ENCODE peak calls at places on chromosomes 1 and 21, in four cellular contexts. One of them, this sample, is unnamed.

GRCh38 chr1:204166237-204166636 is at the start of gene REN:
- DNase-seq in GM23248: no peak
- DNase-seq in PC-3: no peak
- DNase-seq in HCT116: no peak
- DNase-seq in this sample: no peak

GRCh38 chr1:202270871-202271326 is 70.8 kb downstream of the UBE2T start:
- DNase-seq in GM23248: no peak
- DNase-seq in PC-3: no peak
- DNase-seq in HCT116: no peak
- DNase-seq in this sample: no peak

GRCh38 chr1:189405419-189405818 is 1072.2 kb downstream of the BRINP3 start:
- DNase-seq in GM23248: no peak
- DNase-seq in PC-3: no peak
- DNase-seq in HCT116: no peak
- DNase-seq in this sample: no peak

GRCh38 chr1:167158813-167159275 is 61.8 kb upstream of the POU2F1 start:
- DNase-seq in GM23248: no peak
- DNase-seq in PC-3: peak; percentile 37
- DNase-seq in HCT116: no peak
- DNase-seq in this sample: no peak

GRCh38 chr1:16073490-16074104 is at the start of gene FAM131C:
- DNase-seq in GM23248: peak; percentile 72
- DNase-seq in PC-3: peak; percentile 54
- DNase-seq in HCT116: no peak
- DNase-seq in this sample: no peak

GRCh38 chr1:112673589-112674439 is 645 bp upstream of the MOV10 start:
- DNase-seq in GM23248: peak; percentile 82
- DNase-seq in PC-3: peak; percentile 66
- DNase-seq in HCT116: peak; percentile 24
- DNase-seq in this sample: no peak

GRCh38 chr1:9618912-9619679 is 30.4 kb downstream of the TMEM201 start:
- DNase-seq in GM23248: no peak
- DNase-seq in PC-3: no peak
- DNase-seq in HCT116: no peak
- DNase-seq in this sample: no peak

GRCh38 chr1:227889863-227890405 is 57.8 kb downstream of the WNT9A start:
- DNase-seq in GM23248: no peak
- DNase-seq in PC-3: no peak
- DNase-seq in HCT116: no peak
- DNase-seq in this sample: no peak

GRCh38 chr1:51627672-51628071 is 10.8 kb downstream of the OSBPL9 start:
- DNase-seq in GM23248: peak; percentile 75
- DNase-seq in PC-3: peak; percentile 59
- DNase-seq in HCT116: no peak
- DNase-seq in this sample: no peak

GRCh38 chr1:20078166-20078565 is 8.2 kb downstream of the PLA2G5 start:
- DNase-seq in GM23248: no peak
- DNase-seq in PC-3: no peak
- DNase-seq in HCT116: no peak
- DNase-seq in this sample: no peak

GRCh38 chr21:26842300-26842699 is 2.9 kb downstream of the ADAMTS1 start:
- DNase-seq in GM23248: peak; percentile 83
- DNase-seq in PC-3: peak; percentile 22
- DNase-seq in HCT116: no peak
- DNase-seq in this sample: no peak

DNA sequence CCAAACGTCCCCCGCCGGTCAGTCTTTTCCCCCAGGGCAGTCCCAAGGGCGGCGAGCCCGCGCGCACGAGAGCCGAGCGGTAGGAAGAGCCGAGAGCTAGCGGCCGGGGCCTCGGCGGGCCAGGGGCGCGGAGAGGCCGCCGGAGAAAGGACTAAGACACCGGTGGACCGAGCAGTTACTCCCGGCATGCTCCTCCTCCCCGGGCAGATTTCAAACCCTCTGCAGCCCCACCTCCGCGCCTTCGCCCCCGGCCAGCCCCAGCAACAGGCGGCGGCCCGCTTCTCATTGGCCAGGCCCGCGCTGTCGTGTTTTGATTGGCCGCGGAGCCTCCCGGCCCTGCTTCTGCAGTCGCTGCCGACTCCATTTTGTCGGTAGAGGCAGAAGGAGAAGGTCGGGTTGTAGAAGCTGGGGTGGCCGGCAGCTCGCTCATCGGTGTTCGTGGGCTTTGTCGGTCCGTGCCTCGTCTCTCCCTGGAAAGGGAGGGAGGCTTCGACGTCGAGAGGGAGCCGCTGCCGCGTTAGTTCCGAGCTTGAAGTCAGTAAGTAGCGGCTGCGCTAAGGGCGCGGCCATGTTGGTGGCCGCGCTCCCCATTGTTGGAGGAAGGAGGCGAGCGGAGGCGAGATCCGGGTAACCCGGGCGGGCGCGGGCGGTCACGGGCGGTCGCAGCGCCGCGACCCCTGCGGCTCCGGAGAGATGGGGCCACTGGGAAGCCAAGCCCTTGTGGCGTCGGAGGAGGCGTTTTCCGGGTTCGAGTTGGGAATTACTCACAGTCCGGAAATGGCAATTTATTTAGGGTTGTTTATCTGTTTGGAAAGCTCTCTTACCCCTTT is at the start of gene PNRC2:
- DNase-seq in GM23248: peak; percentile 99
- DNase-seq in PC-3: peak; percentile 95
- DNase-seq in HCT116: peak; percentile 86
- DNase-seq in this sample: peak; percentile 96
- H3K4me2 ChIP-seq in GM23248: peak within 1 kb of the TSS; percentile 93
- H3K4me2 ChIP-seq in PC-3: peak within 1 kb of the TSS; percentile 95
- H3K4me2 ChIP-seq in HCT116: peak within 1 kb of the TSS; percentile 94
- H3K4me2 ChIP-seq in this sample: peak within 1 kb of the TSS; percentile 97

DNA sequence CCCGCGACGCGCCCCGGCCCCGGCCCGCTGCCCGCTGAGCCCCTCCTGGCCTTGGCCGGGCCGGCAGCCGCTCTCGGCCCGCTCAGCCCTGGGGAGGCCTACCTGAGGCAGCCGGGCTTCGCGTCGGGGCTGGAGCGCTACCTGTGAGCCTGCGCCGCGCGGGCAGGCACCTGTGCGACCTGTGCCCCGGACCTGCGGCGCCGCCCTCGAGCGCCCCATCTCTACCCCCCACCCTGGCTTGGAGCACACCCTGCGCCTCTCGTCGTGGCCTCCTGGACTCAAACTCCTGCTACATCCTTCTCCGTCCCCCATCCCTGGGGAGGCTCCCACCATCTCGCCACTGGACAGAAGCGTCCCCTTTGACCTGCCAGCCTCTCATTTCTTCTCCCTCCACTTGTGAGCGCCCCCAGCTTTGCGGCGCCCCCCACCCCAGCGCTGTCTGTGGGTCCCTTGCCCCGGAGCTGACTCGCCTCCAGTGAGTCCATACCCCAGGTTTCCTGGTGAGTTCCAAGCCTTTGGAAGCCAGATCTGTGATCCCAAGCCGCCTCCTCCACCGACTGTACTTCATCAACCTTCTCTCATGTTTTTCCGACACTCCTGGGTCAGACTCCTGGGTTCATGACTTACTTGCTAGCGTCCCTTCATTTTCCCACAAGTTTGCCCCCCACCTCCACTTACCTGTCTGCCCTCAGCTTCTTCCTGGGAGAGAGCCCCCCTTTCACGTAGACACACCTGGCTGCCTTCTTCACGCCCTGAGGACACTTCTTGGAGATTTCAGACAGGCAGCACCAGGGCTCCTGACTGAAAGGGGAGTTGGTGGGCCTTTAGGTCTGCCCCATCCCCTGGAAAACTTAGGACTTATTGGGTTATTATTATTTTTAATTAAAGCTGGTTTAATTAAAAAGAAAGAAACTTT is 1.3 kb downstream of the FOXE3 start:
- DNase-seq in GM23248: no peak
- DNase-seq in PC-3: no peak
- DNase-seq in HCT116: no peak
- DNase-seq in this sample: no peak
- TF ChIP-seq EZH2 in GM23248: no peak
- TF ChIP-seq EZH2 in PC-3: no peak
- TF ChIP-seq EZH2 in HCT116: no peak
- TF ChIP-seq EZH2 in this sample: no peak

DNA sequence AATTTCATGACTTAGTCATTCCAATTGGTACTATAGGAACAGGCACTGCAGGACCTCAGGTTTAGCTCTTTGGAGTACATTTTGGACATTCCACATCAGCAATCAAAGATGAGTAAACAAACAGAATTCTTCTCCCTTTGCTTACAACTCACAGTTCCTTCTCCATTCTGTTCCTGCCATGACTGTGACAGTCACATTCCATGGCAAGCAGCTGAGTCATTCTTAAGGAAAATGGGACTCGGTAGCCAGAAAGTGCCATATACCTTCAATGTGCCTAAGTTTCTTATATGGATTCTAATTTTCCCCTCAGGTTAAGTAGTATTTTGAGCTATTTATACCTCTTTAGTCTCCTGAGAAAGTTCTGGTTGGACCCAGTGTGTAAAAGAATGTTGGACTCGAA is 25.6 kb downstream of the CRCT1 start:
- DNase-seq in GM23248: no peak
- DNase-seq in PC-3: no peak
- DNase-seq in HCT116: no peak
- DNase-seq in this sample: no peak
- H3K9me2 ChIP-seq in GM23248: no peaks in the 10 kb centered on the region
- H3K9me2 ChIP-seq in PC-3: no peaks in the 10 kb centered on the region
- H3K9me2 ChIP-seq in HCT116: no peaks in the 10 kb centered on the region
- H3K9me2 ChIP-seq in this sample: no peaks in the 10 kb centered on the region

GRCh38 chr1:6110326-6110725 is 64.6 kb downstream of the KCNAB2 start:
- DNase-seq in GM23248: no peak
- DNase-seq in PC-3: no peak
- DNase-seq in HCT116: no peak
- DNase-seq in this sample: no peak
- H3K4me2 ChIP-seq in GM23248: no peak overlapping the region
- H3K4me2 ChIP-seq in PC-3: no peak overlapping the region
- H3K4me2 ChIP-seq in HCT116: no peak overlapping the region
- H3K4me2 ChIP-seq in this sample: no peak overlapping the region

GRCh38 chr1:63323866-63324778 is 1.8 kb downstream of the FOXD3 start:
- DNase-seq in GM23248: no peak
- DNase-seq in PC-3: no peak
- DNase-seq in HCT116: no peak
- DNase-seq in this sample: no peak
- TF ChIP-seq EZH2 in GM23248: peak; percentile 100
- TF ChIP-seq EZH2 in PC-3: no peak
- TF ChIP-seq EZH2 in HCT116: no peak
- TF ChIP-seq EZH2 in this sample: no peak

GRCh38 chr1:114043548-114043947 is 64.3 kb downstream of the OLFML3 start:
- DNase-seq in GM23248: no peak
- DNase-seq in PC-3: no peak
- DNase-seq in HCT116: no peak
- DNase-seq in this sample: no peak
- H3K9me2 ChIP-seq in GM23248: no peaks in the 10 kb centered on the region
- H3K9me2 ChIP-seq in PC-3: no peaks in the 10 kb centered on the region
- H3K9me2 ChIP-seq in HCT116: no peaks in the 10 kb centered on the region
- H3K9me2 ChIP-seq in this sample: no peaks in the 10 kb centered on the region

DNA sequence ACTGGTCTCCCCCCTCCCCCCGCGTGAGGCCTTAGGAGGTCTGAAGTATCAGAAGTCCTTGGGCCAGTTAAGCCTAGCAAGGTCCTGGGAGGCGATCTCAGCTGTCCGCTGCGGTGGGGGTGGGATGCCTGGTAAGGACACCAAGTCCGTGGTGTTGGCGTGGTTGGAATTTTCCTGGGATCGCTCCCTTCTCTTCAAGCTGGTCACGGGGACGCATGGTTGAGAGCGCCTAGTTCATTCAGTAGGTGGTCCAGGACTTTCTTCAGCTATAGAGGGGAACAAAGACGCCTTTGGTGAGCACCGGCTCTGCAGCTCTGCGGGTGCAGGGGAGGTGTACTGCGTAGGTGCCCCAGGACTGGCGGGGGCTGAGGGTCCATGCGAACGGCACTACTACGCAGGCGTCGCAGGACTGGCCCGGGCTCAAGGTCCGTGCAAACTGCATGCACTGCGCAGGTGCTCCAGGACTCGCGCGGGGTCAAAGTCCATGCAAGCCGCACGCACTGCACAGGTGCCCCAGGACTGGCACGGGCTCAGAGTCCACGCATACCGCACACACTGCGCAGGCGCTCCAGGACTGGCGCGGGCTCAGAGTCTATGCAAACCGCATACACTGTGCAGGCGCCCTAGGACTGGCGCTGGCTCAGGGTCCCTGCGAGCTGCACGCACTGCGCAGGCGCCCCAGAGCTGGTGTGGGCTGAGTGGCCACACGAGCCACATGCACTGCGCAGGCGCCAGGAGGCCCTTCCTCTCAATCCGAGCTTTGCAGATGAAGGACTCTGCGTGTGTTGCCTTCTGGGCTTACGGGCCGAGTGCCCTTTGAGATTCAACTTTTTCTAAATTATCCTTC is 36.6 kb upstream of the HMGN1 start:
- DNase-seq in GM23248: peak; percentile 82
- DNase-seq in PC-3: no peak
- DNase-seq in HCT116: no peak
- DNase-seq in this sample: peak; percentile 52
- H3K4me2 ChIP-seq in GM23248: peak overlapping the region; percentile 62
- H3K4me2 ChIP-seq in PC-3: no peak overlapping the region
- H3K4me2 ChIP-seq in HCT116: no peak overlapping the region
- H3K4me2 ChIP-seq in this sample: no peak overlapping the region